ENCODE peak calls at places on chromosomes 1 and 21, in ten cellular contexts. F is pancreas, A is gastrocnemius medialis, G is uterus, K is endodermal cell, S is endothelial cell of umbilical vein, P is H9, L is hepatocyte, C is lower lobe of right lung, E is left lung. Y is an unnamed sample.

GRCh38 chr1:156480411-156481192 is 20.0 kb downstream of the MEF2D start:
- DNase-seq in F (no peak), A (peak), G (peak), K (peak), S (peak), P (peak), L (peak), C (peak), E (peak), Y (no peak)

GRCh38 chr1:244414543-244414942 is 37.2 kb downstream of the ADSS2 start:
- DNase-seq in F (no peak), A (no peak), G (no peak), K (peak), S (peak), P (no peak), L (no peak), C (no peak), E (no peak), Y (no peak)

GRCh38 chr1:33140153-33141149 is 41.4 kb downstream of the TRIM62 start:
- DNase-seq in F (no peak), A (no peak), G (no peak), K (peak), S (no peak), P (peak), L (peak), C (no peak), E (no peak), Y (no peak)

GRCh38 chr1:932776-933602 is 9.3 kb downstream of the SAMD11 start:
- DNase-seq in F (no peak), A (no peak), G (no peak), K (no peak), S (no peak), P (no peak), L (no peak), C (peak), E (no peak), Y (no peak)

GRCh38 chr1:204286841-204287387 is 72.8 kb downstream of the PLEKHA6 start:
- DNase-seq in F (peak), A (no peak), G (no peak), K (no peak), S (no peak), P (no peak), L (peak), C (peak), E (no peak), Y (no peak)

GRCh38 chr21:35818597-35818996 is 241.7 kb downstream of the SETD4 start:
- DNase-seq in F (no peak), A (no peak), G (no peak), K (no peak), S (no peak), P (no peak), L (no peak), C (no peak), E (peak), Y (no peak)

GRCh38 chr1:207836616-207837352 is 74.1 kb downstream of the CD34 start:
- DNase-seq in F (no peak), A (no peak), G (no peak), K (no peak), S (no peak), P (no peak), L (no peak), C (no peak), E (no peak), Y (no peak)

GRCh38 chr1:6111571-6111970 is 65.9 kb downstream of the KCNAB2 start:
- DNase-seq in F (no peak), A (no peak), G (no peak), K (no peak), S (no peak), P (no peak), L (no peak), C (peak), E (peak), Y (no peak)

GRCh38 chr21:27366846-27367245 is 400.0 kb upstream of the ADAMTS5 start:
- DNase-seq in F (no peak), A (no peak), G (no peak), K (no peak), S (no peak), P (no peak), L (peak), C (no peak), E (no peak), Y (no peak)

GRCh38 chr1:90987860-90988259 is 34.0 kb downstream of the ZNF644 start:
- DNase-seq in F (no peak), A (no peak), G (no peak), K (no peak), S (no peak), P (no peak), L (no peak), C (no peak), E (no peak), Y (no peak)

GRCh38 chr1:155083865-155084721 is 5.5 kb downstream of the EFNA3 start:
- DNase-seq in F (peak), A (peak), G (peak), K (peak), S (peak), P (no peak), L (peak), C (no peak), E (peak), Y (no peak)

GRCh38 chr1:32892368-32893197 is 6.3 kb downstream of the HPCA start:
- DNase-seq in F (no peak), A (no peak), G (no peak), K (peak), S (no peak), P (peak), L (peak), C (no peak), E (peak), Y (no peak)

GRCh38 chr1:161773791-161774190 is 7.7 kb downstream of the ATF6 start:
- DNase-seq in F (no peak), A (no peak), G (no peak), K (no peak), S (no peak), P (no peak), L (no peak), C (no peak), E (no peak), Y (no peak)

GRCh38 chr1:125065092-125065820 is 3880.5 kb downstream of the SRGAP2C start:
- DNase-seq in F (no peak), A (no peak), G (no peak), K (no peak), S (no peak), P (no peak), L (no peak), C (no peak), E (peak), Y (no peak)

GRCh38 chr1:245997471-245998258 is 509.4 kb downstream of the SMYD3 start:
- DNase-seq in F (peak), A (no peak), G (no peak), K (no peak), S (peak), P (no peak), L (no peak), C (no peak), E (no peak), Y (no peak)

GRCh38 chr1:3978196-3978927 is 78.3 kb upstream of the C1orf174 start:
- DNase-seq in F (no peak), A (no peak), G (no peak), K (no peak), S (no peak), P (no peak), L (no peak), C (no peak), E (no peak), Y (no peak)

GRCh38 chr1:44714944-44715571 is 15.9 kb downstream of the RNU5D-1 start:
- DNase-seq in F (no peak), A (peak), G (peak), K (peak), S (peak), P (peak), L (peak), C (peak), E (no peak), Y (peak)

GRCh38 chr1:224433041-224433670 is 1.4 kb downstream of the WDR26 start:
- DNase-seq in F (peak), A (peak), G (peak), K (peak), S (peak), P (no peak), L (peak), C (peak), E (peak), Y (no peak)

GRCh38 chr1:50108497-50109073 is at the start of gene ELAVL4:
- DNase-seq in F (no peak), A (no peak), G (no peak), K (peak), S (no peak), P (peak), L (no peak), C (no peak), E (no peak), Y (no peak)

GRCh38 chr1:193680247-193680923 is 494.0 kb upstream of the B3GALT2 start:
- DNase-seq in F (no peak), A (no peak), G (no peak), K (no peak), S (no peak), P (no peak), L (no peak), C (no peak), E (no peak), Y (no peak)

GRCh38 chr1:75811211-75811981 is 14.7 kb downstream of the MSH4 start:
- DNase-seq in F (no peak), A (no peak), G (no peak), K (no peak), S (peak), P (no peak), L (no peak), C (no peak), E (no peak), Y (no peak)

GRCh38 chr1:32981003-32981909 is 16.6 kb upstream of the RNF19B start:
- DNase-seq in F (peak), A (peak), G (no peak), K (no peak), S (peak), P (no peak), L (no peak), C (peak), E (no peak), Y (peak)

GRCh38 chr1:16095447-16095846 is 22.0 kb upstream of the FAM131C start:
- DNase-seq in F (no peak), A (no peak), G (no peak), K (peak), S (no peak), P (no peak), L (no peak), C (no peak), E (peak), Y (no peak)

GRCh38 chr1:211557894-211558625 is 20.9 kb downstream of the SLC30A1 start:
- DNase-seq in F (no peak), A (no peak), G (no peak), K (no peak), S (no peak), P (no peak), L (no peak), C (no peak), E (no peak), Y (no peak)

GRCh38 chr1:75203415-75204277 is 69.5 kb downstream of the LHX8 start:
- DNase-seq in F (no peak), A (no peak), G (no peak), K (peak), S (peak), P (no peak), L (peak), C (no peak), E (no peak), Y (no peak)

GRCh38 chr21:35227774-35228173 is 178.7 kb upstream of the RUNX1 start:
- DNase-seq in F (no peak), A (peak), G (no peak), K (no peak), S (no peak), P (no peak), L (no peak), C (no peak), E (no peak), Y (no peak)

GRCh38 chr1:112058815-112059450 is 69.5 kb upstream of the KCND3 start:
- DNase-seq in F (no peak), A (no peak), G (no peak), K (peak), S (no peak), P (peak), L (no peak), C (no peak), E (no peak), Y (no peak)

GRCh38 chr21:45047257-45047656 is 27.1 kb upstream of the ADARB1 start:
- DNase-seq in F (no peak), A (no peak), G (no peak), K (no peak), S (no peak), P (no peak), L (no peak), C (no peak), E (no peak), Y (no peak)

DNA sequence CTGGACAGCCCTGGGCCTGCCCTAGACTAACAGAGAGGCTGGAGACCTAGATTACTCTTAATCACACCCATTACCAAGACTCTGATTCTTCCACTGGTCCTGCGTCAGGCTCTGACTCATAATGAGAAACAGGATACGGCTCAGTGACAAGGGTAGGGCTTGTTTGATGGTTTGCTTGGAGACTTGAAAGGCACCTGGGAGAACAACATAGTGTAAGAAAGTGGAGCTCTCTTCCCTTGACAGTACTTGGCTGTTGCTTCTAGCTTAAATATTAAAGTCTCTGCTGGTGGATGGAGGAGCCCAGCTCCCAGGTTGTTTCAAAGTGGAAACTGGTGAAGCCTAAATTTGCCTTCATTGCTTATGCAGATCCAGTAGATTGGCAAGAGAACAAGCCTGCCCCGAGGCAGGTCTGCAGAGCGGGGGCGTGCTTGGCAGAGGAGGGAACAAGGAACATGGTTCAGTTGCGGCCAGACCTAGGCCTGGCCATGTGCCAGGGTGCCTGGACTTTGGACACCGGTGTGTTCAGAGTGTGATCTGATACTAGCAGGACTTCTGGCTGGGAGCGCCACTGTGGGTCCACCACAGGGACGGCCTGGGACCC is 480.6 kb downstream of the CAMTA1 start:
- DNase-seq in F (peak), A (no peak), G (no peak), K (peak), S (peak), P (no peak), L (peak), C (no peak), E (no peak), Y (no peak)
- H3K27ac ChIP-seq in F (peak), A (no peak), G (no peak), K (no peak), S (no peak), P (no peak), L (peak), C (no peak), E (no peak), Y (no peak)

GRCh38 chr1:159753386-159753785 is 27.4 kb upstream of the DUSP23 start:
- DNase-seq in F (peak), A (no peak), G (no peak), K (no peak), S (no peak), P (no peak), L (no peak), C (no peak), E (no peak), Y (no peak)

GRCh38 chr1:159751022-159751421 is 29.7 kb upstream of the DUSP23 start:
- DNase-seq in F (no peak), A (no peak), G (no peak), K (no peak), S (no peak), P (no peak), L (no peak), C (no peak), E (no peak), Y (no peak)

GRCh38 chr1:159749630-159750029 is 31.1 kb upstream of the DUSP23 start:
- DNase-seq in F (no peak), A (no peak), G (no peak), K (no peak), S (no peak), P (no peak), L (no peak), C (no peak), E (no peak), Y (no peak)

GRCh38 chr1:159755608-159756007 is 25.2 kb upstream of the DUSP23 start:
- DNase-seq in F (no peak), A (no peak), G (no peak), K (no peak), S (no peak), P (no peak), L (no peak), C (no peak), E (no peak), Y (no peak)

GRCh38 chr1:159752135-159752580 is 28.6 kb upstream of the DUSP23 start:
- DNase-seq in F (peak), A (peak), G (peak), K (no peak), S (peak), P (no peak), L (peak), C (peak), E (no peak), Y (no peak)
- H3K27ac ChIP-seq in F (no peak), A (peak), G (peak), K (no peak), S (no peak), P (no peak), L (no peak), C (peak), E (peak), Y (peak)

GRCh38 chr1:47993356-47993755 is 3.8 kb downstream of the TRABD2B start:
- DNase-seq in F (no peak), A (no peak), G (no peak), K (peak), S (no peak), P (peak), L (no peak), C (no peak), E (no peak), Y (peak)

GRCh38 chr1:47992720-47993119 is 4.5 kb downstream of the TRABD2B start:
- DNase-seq in F (no peak), A (peak), G (no peak), K (peak), S (no peak), P (peak), L (no peak), C (no peak), E (no peak), Y (no peak)

GRCh38 chr1:47995306-47996050 is 1.7 kb downstream of the TRABD2B start:
- DNase-seq in F (no peak), A (no peak), G (no peak), K (peak), S (no peak), P (peak), L (no peak), C (no peak), E (no peak), Y (no peak)

GRCh38 chr1:47996060-47996405 is 1.2 kb downstream of the TRABD2B start:
- DNase-seq in F (no peak), A (no peak), G (no peak), K (no peak), S (no peak), P (peak), L (no peak), C (no peak), E (no peak), Y (no peak)

DNA sequence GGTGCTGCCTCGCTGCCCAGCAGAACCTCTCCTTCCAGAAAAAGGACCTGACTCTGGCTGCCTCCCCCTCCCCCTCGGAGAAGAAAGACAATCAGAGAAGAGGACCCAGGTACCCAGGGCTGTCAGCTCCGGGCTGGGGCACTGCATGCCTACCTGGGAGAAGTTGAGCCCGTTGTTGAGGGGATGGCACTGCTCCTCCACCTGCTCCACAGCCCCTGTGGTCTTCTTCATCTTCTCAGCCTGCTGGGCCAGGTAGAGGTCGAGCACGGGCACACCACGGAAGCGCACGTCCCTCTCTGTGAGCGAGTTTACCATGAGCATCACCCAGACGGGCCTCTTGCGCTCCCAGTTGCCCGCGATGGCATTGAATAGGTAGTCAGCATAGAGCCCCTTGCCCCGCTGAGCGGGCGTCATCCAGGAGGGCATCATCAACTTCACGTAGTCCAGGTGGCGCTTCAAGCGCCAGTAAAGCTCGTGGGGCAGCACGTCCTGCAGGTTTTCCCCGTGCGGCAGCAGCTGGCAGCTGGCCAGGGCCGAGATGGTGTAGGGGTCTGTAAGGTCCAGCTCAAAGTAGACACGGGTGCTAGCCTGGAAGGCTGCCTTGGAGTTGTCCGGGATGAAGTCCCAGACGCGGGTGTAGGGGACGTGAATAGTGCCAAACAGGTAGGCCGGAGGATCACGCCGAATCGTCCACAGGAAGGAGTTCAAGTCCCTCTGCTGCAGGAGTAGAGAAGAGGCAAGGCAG is 3.1 kb downstream of the TRABD2B start:
- DNase-seq in F (no peak), A (no peak), G (no peak), K (peak), S (no peak), P (peak), L (no peak), C (no peak), E (peak), Y (no peak)
- H3K27ac ChIP-seq in F (no peak), A (no peak), G (no peak), K (no peak), S (no peak), P (no peak), L (no peak), C (no peak), E (no peak), Y (peak)

DNA sequence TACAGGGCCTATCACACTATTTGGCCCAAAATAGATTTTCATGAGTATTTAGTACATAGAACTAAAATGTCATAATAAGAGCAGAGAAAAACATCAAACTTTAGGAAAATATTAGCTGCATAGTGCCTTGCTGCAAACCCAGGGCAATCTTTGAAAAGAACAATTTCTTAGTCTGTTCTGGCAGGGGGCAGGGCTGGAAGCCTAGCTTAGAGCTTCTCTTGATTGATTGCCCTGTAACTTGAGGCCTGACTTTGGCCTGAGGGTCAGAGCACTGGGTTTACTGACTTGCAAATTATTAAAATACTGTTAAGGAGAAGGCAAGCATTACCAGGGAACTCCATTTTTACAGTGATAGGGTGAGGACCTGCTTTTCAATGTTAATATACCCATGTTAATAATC is 115.8 kb upstream of the SPAG17 start:
- DNase-seq in F (no peak), A (peak), G (no peak), K (peak), S (no peak), P (peak), L (no peak), C (no peak), E (no peak), Y (no peak)
- H3K27ac ChIP-seq in F (no peak), A (peak), G (no peak), K (no peak), S (no peak), P (no peak), L (no peak), C (no peak), E (no peak), Y (no peak)

DNA sequence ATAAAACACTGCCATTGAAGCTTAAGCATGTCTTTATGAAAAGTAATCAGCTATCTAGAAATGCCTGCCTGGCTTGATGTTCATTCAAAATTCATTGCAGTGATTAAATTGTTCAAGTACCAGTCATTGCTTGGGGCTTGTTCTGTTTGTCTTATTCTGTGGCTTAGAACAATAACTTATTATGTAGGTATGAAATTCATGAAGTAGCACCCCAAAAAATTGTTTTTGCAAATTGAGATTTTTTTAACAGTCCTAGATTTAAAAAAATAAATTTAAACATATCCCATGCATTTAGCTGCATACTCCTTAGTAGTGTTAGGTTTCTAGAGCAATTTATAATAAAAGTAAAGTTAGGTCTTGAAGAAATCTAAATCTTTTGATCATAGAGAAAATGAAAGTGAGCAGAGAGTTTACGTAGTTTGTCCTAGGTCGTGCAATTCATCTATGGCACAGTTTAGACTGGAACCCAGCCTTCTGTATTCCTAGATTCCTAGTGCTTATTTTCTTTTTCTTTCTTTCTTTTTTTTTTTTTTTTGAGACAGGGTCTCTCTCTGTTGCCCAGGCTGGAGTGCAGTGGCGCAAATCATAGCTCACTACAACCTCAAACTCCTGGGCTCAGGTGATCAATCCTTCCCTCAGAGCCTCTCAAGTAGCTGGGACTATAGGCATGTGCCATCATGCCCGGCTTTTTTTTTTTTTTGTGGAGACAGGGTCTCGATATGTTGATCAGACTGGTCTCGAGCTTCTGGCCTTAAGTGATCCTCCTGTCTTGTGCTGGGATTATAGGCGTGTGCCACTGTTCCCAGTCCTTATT is 9.3 kb downstream of the MIER1 start:
- DNase-seq in F (no peak), A (no peak), G (no peak), K (no peak), S (peak), P (no peak), L (no peak), C (no peak), E (no peak), Y (no peak)
- H3K27ac ChIP-seq in F (no peak), A (no peak), G (no peak), K (no peak), S (peak), P (no peak), L (no peak), C (no peak), E (no peak), Y (no peak)